ENCODE peak calls at places on chromosome 13, in five cellular contexts. U is EH, I is skeletal muscle cell, Q is heart left ventricle, P is hepatocyte. H is an unnamed sample.

GRCh38 chr13:75760182-75760981 is 124.3 kb downstream of the LMO7 start:
- DNase-seq in U (no peak), P (peak), Q (peak), I (no peak), H (no peak)

GRCh38 chr13:53242015-53242414 is 213.4 kb downstream of the OLFM4 start:
- DNase-seq in I (no peak), P (no peak), U (no peak), Q (no peak), H (no peak)

GRCh38 chr13:27481766-27482165 is 31.4 kb upstream of the MTIF3 start:
- DNase-seq in Q (no peak), I (no peak), U (peak), P (peak), H (peak)

GRCh38 chr13:30002577-30002976 is 152.2 kb upstream of the UBL3 start:
- DNase-seq in I (peak), U (peak), P (no peak), Q (no peak), H (no peak)

GRCh38 chr13:103006706-103007426 is 59.4 kb downstream of the SLC10A2 start:
- DNase-seq in Q (peak), P (peak), U (peak), I (no peak), H (no peak)

GRCh38 chr13:42645717-42646116 is 71.8 kb downstream of the TNFSF11 start:
- DNase-seq in U (no peak), I (no peak), Q (no peak), P (no peak), H (no peak)

GRCh38 chr13:43006893-43007631 is 15.0 kb upstream of the EPSTI1 start:
- DNase-seq in U (peak), P (no peak), I (peak), Q (no peak), H (no peak)

GRCh38 chr13:54733639-54734038 is 1705.0 kb downstream of the OLFM4 start:
- DNase-seq in U (no peak), I (no peak), Q (no peak), P (peak), H (peak)

GRCh38 chr13:34640179-34640929 is 301.7 kb upstream of the NBEA start:
- DNase-seq in Q (no peak), P (no peak), U (no peak), I (no peak), H (no peak)

GRCh38 chr13:46844431-46844830 is 47.5 kb upstream of the ESD start:
- DNase-seq in U (no peak), P (no peak), Q (no peak), I (no peak), H (no peak)

GRCh38 chr13:51589793-51590192 is 5.5 kb downstream of the WDFY2 start:
- DNase-seq in U (peak), I (no peak), P (no peak), Q (no peak), H (no peak)

GRCh38 chr13:94327318-94327717 is 152.2 kb downstream of the DCT start:
- DNase-seq in Q (no peak), U (peak), P (no peak), I (no peak), H (no peak)

GRCh38 chr13:21673592-21674270 is 2.9 kb downstream of the FGF9 start:
- DNase-seq in U (peak), I (no peak), P (peak), Q (peak), H (peak)

GRCh38 chr13:99123101-99124045 is 77.3 kb upstream of the UBAC2 start:
- DNase-seq in U (peak), P (no peak), Q (no peak), I (peak), H (no peak)

GRCh38 chr13:35388979-35389378 is 87.5 kb downstream of the MAB21L1 start:
- DNase-seq in P (no peak), I (peak), Q (no peak), U (peak), H (no peak)

GRCh38 chr13:99303863-99304521 is 3.2 kb downstream of the GPR183 start:
- DNase-seq in Q (no peak), U (no peak), I (no peak), P (no peak), H (peak)

GRCh38 chr13:100330662-100331061 is 241.8 kb downstream of the PCCA start:
- DNase-seq in Q (no peak), U (peak), I (no peak), P (no peak), H (no peak)

GRCh38 chr13:112831196-112831595 is 137.8 kb upstream of the MCF2L start:
- DNase-seq in P (no peak), U (no peak), I (no peak), Q (no peak), H (no peak)